ENCODE peak calls at places on chromosomes 16 and 17, in five cellular contexts. W is CD8-positive, alpha-beta T cell; Z is right lobe of liver; C is cardiac muscle cell; R is HepG2. M is an unnamed sample. For H3K4me1, the result is how much of the 10 kb centered on the place peaks cover.

GRCh38 chr16:15650698-15651161 is 685 bp downstream of the NDE1 start:
- DNase-seq in Z (no peak), W (peak), C (peak), R (no peak), M (peak)

GRCh38 chr17:71631483-71631882 is 489.3 kb upstream of the SOX9 start:
- DNase-seq in Z (no peak), C (no peak), R (no peak), W (no peak), M (no peak)

GRCh38 chr17:1643293-1643998 is 2.1 kb downstream of the SCARF1 start:
- DNase-seq in Z (peak), C (peak), R (no peak), W (peak), M (peak)

GRCh38 chr16:30567991-30568638 is 3.4 kb downstream of the ZNF688 start:
- DNase-seq in R (peak), Z (no peak), C (no peak), W (peak), M (no peak)

GRCh38 chr17:57868007-57868774 is 18.3 kb upstream of the MRPS23 start:
- DNase-seq in C (no peak), R (peak), Z (no peak), W (peak), M (peak)

GRCh38 chr17:32356750-32357149 is 6.8 kb downstream of the ZNF207 start:
- DNase-seq in W (no peak), R (no peak), C (no peak), Z (no peak), M (no peak)

GRCh38 chr16:796296-797119 is 4.0 kb downstream of the GNG13 start:
- DNase-seq in W (no peak), Z (no peak), R (no peak), C (no peak), M (no peak)

GRCh38 chr16:14564323-14564722 is 65.7 kb downstream of the PARN start:
- DNase-seq in W (no peak), Z (peak), C (no peak), R (peak), M (peak)

GRCh38 chr17:56571456-56571855 is 22.0 kb upstream of the NOG start:
- DNase-seq in Z (no peak), C (no peak), R (no peak), W (no peak), M (no peak)

GRCh38 chr16:8735574-8735973 is 61.2 kb downstream of the ABAT start:
- DNase-seq in W (no peak), R (no peak), Z (no peak), C (no peak), M (no peak)

GRCh38 chr17:28717578-28718316 is at the start of gene RAB34:
- DNase-seq in Z (no peak), R (no peak), C (peak), W (peak), M (no peak)

GRCh38 chr16:78363843-78364242 is 264.4 kb downstream of the WWOX start:
- DNase-seq in W (no peak), R (no peak), Z (no peak), C (no peak), M (no peak)

GRCh38 chr17:81379523-81379942 is 15.7 kb upstream of the BAHCC1 start:
- DNase-seq in Z (peak), C (no peak), W (no peak), R (no peak), M (peak)

GRCh38 chr16:77780378-77780837 is 8.0 kb upstream of the VAT1L start:
- DNase-seq in R (peak), C (no peak), W (no peak), Z (no peak), M (no peak)

GRCh38 chr17:77796201-77796860 is 162.2 kb upstream of the TNRC6C start:
- DNase-seq in R (no peak), C (no peak), Z (no peak), W (no peak), M (no peak)

GRCh38 chr17:10805911-10806310 is 2.0 kb upstream of the TMEM238L start:
- DNase-seq in C (no peak), Z (no peak), W (no peak), R (no peak), M (no peak)

GRCh38 chr16:2970563-2970962 is 1.4 kb downstream of the PAQR4 start:
- DNase-seq in C (no peak), W (no peak), Z (no peak), R (no peak), M (no peak)
- H3K4me3 ChIP-seq in C (no peak), W (no peak), Z (peak), R (peak), M (no peak)

DNA sequence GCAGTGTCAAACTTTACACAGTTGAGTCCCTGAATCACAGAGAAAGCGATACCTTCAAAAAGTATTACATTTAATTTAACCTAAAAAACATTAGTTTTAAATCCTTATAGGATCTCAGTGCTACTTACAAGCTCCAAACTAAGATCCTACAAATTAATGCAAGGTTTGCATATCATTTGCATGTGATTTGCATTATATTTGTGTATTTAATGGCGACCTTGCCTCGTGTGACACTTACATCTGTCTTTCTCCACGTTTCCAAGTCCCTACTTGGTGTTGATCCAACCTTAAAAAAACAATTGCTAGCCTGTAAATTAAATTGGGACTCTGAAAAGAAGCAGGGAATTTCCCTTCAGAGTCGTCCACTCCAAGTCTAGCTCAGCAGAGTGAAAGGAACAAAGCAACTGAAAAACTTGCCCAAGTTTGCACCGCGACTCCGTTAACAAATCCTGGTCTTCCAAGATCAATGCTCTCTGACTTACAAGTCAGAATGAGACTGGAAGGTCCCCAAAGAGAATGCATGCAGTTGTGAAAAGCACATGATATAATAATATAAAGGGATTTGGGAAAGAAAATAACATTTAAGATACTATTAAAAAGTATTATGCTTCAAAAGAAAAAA is 739 bp upstream of the FAM117A start:
- DNase-seq in C (no peak), W (no peak), R (no peak), Z (no peak), M (no peak)
- H3K27ac ChIP-seq in C (peak), W (no peak), R (no peak), Z (no peak), M (peak)

DNA sequence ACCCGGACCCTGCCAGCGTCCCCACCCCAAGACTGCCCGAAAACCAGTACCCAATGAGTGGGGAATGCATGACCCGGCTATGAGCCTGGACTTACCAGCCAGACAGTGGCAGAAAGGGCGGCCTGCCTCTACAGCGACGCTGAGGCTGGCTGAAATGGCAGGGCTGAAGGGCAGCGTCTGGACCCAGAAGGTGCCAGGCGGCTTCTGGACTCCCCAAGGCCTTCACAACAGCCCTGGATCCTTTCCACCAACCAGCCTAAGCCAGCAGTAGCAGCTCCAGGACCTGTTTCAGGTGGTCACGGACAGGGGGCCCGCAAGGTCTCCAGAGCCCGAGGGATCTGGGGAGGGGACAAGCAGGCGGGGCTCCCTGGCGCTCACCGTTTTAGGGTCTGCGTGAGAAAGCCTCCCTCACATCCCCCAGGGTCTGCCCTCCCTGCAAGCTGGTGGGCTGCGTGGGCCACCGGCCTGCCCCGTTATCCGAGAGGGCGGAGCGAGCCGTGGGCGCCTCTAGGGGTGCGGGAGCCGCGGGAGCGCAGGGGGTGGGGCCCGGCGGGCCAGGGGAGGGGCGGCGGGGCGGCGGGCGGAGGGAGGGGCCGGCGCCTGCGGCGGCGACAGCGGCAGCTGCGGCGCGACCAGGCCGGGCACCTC is at the start of gene RIPOR1:
- DNase-seq in W (peak), Z (peak), R (peak), C (peak), M (no peak)
- H3K4me1 ChIP-seq in W (under half), Z (under half), R (half or more), C (under half), M (under half)

GRCh38 chr16:66272461-66272860 is 94.0 kb upstream of the CDH5 start:
- DNase-seq in C (no peak), Z (peak), R (no peak), W (no peak), M (no peak)

GRCh38 chr16:66270333-66270927 is 96.1 kb upstream of the CDH5 start:
- DNase-seq in Z (peak), W (peak), C (peak), R (peak), M (no peak)

GRCh38 chr16:66267287-66268137 is 99.0 kb upstream of the CDH5 start:
- DNase-seq in W (no peak), C (no peak), R (no peak), Z (peak), M (no peak)

GRCh38 chr16:66271074-66272060 is 95.1 kb upstream of the CDH5 start:
- DNase-seq in W (no peak), Z (peak), R (no peak), C (no peak), M (no peak)

GRCh38 chr16:66269631-66270332 is 96.7 kb upstream of the CDH5 start:
- DNase-seq in R (no peak), W (no peak), C (no peak), Z (peak), M (no peak)
- H3K4me3 ChIP-seq in R (peak), W (no peak), C (no peak), Z (peak), M (no peak)